ENCODE peak calls at places on chromosomes 2 and 18, in six cellular contexts. F is upper lobe of right lung; P is CD8-positive, alpha-beta memory T cell; W is neural crest cell; K is Kasumi-1; N is lung microvascular endothelial cell. X is an unnamed sample.

GRCh38 chr2:25588576-25588975 is 84.8 kb downstream of the DTNB start:
- DNase-seq in F (no peak), P (no peak), W (no peak), K (no peak), N (no peak), X (no peak)

GRCh38 chr2:219656523-219656922 is 29.1 kb downstream of the SLC4A3 start:
- DNase-seq in F (no peak), P (no peak), W (no peak), K (no peak), N (no peak), X (no peak)

GRCh38 chr18:80238651-80239260 is 8.6 kb downstream of the PARD6G start:
- DNase-seq in F (peak), P (no peak), W (no peak), K (no peak), N (no peak), X (no peak)

GRCh38 chr2:70090706-70091334 is 3.5 kb downstream of the PCBP1 start:
- DNase-seq in F (no peak), P (no peak), W (no peak), K (no peak), N (no peak), X (no peak)

GRCh38 chr2:221792971-221793670 is 221.0 kb upstream of the EPHA4 start:
- DNase-seq in F (no peak), P (no peak), W (peak), K (no peak), N (no peak), X (no peak)

GRCh38 chr2:199414465-199414864 is 43.3 kb downstream of the SATB2 start:
- DNase-seq in F (no peak), P (no peak), W (no peak), K (no peak), N (no peak), X (no peak)

GRCh38 chr2:150513647-150514046 is 26.2 kb upstream of the RND3 start:
- DNase-seq in F (no peak), P (no peak), W (no peak), K (no peak), N (no peak), X (no peak)

GRCh38 chr18:43914017-43914416 is 636.7 kb upstream of the SYT4 start:
- DNase-seq in F (no peak), P (no peak), W (no peak), K (no peak), N (no peak), X (no peak)

GRCh38 chr18:10455726-10456453 is 1.5 kb downstream of the APCDD1 start:
- DNase-seq in F (no peak), P (no peak), W (no peak), K (no peak), N (no peak), X (no peak)

GRCh38 chr2:127451981-127452380 is 33.8 kb downstream of the PROC start:
- DNase-seq in F (no peak), P (no peak), W (no peak), K (no peak), N (no peak), X (no peak)

GRCh38 chr18:56285387-56286055 is 352.9 kb downstream of the TXNL1 start:
- DNase-seq in F (no peak), P (no peak), W (no peak), K (no peak), N (no peak), X (no peak)

GRCh38 chr2:85777441-85777861 is 23.7 kb downstream of the ATOH8 start:
- DNase-seq in F (no peak), P (no peak), W (no peak), K (no peak), N (no peak), X (no peak)

GRCh38 chr2:231425291-231425810 is 29.8 kb downstream of the B3GNT7 start:
- DNase-seq in F (no peak), P (no peak), W (no peak), K (no peak), N (no peak), X (no peak)

GRCh38 chr18:62187543-62188378 is 706 bp downstream of the RELCH start:
- DNase-seq in F (peak), P (peak), W (no peak), K (peak), N (peak), X (peak)

GRCh38 chr2:241062342-241063092 is 39.6 kb downstream of the MTERF4 start:
- DNase-seq in F (peak), P (no peak), W (no peak), K (no peak), N (no peak), X (no peak)

GRCh38 chr18:70422061-70422965 is 133.5 kb downstream of the SOCS6 start:
- DNase-seq in F (peak), P (no peak), W (no peak), K (peak), N (peak), X (no peak)

GRCh38 chr2:232973796-232974195 is 39.3 kb downstream of the NGEF start:
- DNase-seq in F (no peak), P (no peak), W (no peak), K (no peak), N (no peak), X (no peak)

GRCh38 chr2:79355569-79355968 is 157.3 kb upstream of the CTNNA2 start:
- DNase-seq in F (no peak), P (no peak), W (no peak), K (no peak), N (no peak), X (no peak)